ENCODE peak calls at places on chromosomes 7 and 10, in four cellular contexts. One of them, this sample, is unnamed.

GRCh38 chr7:146235210-146235609 is 118.6 kb downstream of the CNTNAP2 start:
- DNase-seq in GM12878: no peak
- DNase-seq in K562: no peak
- DNase-seq in HepG2: no peak
- DNase-seq in this sample: no peak

GRCh38 chr10:16779375-16779774 is 37.8 kb downstream of the RSU1 start:
- DNase-seq in HepG2: no peak
- DNase-seq in GM12878: no peak
- DNase-seq in K562: no peak
- DNase-seq in this sample: no peak

GRCh38 chr7:23680417-23681405 is 712 bp downstream of the FAM221A start:
- DNase-seq in HepG2: no peak
- DNase-seq in GM12878: no peak
- DNase-seq in K562: no peak
- DNase-seq in this sample: peak

GRCh38 chr10:27104919-27105318 is 4.6 kb upstream of the ANKRD26 start:
- DNase-seq in GM12878: no peak
- DNase-seq in HepG2: no peak
- DNase-seq in K562: no peak
- DNase-seq in this sample: no peak

GRCh38 chr7:36999851-37000480 is 275.7 kb upstream of the AOAH start:
- DNase-seq in HepG2: no peak
- DNase-seq in GM12878: no peak
- DNase-seq in K562: no peak
- DNase-seq in this sample: no peak

GRCh38 chr10:33139191-33139646 is 181.2 kb upstream of the ITGB1 start:
- DNase-seq in K562: no peak
- DNase-seq in HepG2: no peak
- DNase-seq in GM12878: no peak
- DNase-seq in this sample: no peak

GRCh38 chr7:39130304-39130703 is 152.6 kb downstream of the POU6F2 start:
- DNase-seq in HepG2: no peak
- DNase-seq in GM12878: no peak
- DNase-seq in K562: no peak
- DNase-seq in this sample: no peak

GRCh38 chr10:131644287-131644686 is 256.5 kb upstream of the PPP2R2D start:
- DNase-seq in HepG2: no peak
- DNase-seq in K562: no peak
- DNase-seq in GM12878: no peak
- DNase-seq in this sample: no peak

GRCh38 chr10:74153123-74153522 is 2.1 kb downstream of the ADK start:
- DNase-seq in GM12878: no peak
- DNase-seq in HepG2: peak
- DNase-seq in K562: peak
- DNase-seq in this sample: no peak

GRCh38 chr10:49293208-49293603 is 5.8 kb upstream of the C10orf71 start:
- DNase-seq in K562: no peak
- DNase-seq in GM12878: no peak
- DNase-seq in HepG2: no peak
- DNase-seq in this sample: no peak

GRCh38 chr10:12380999-12381398 is 31.7 kb downstream of the CAMK1D start:
- DNase-seq in GM12878: no peak
- DNase-seq in HepG2: no peak
- DNase-seq in K562: no peak
- DNase-seq in this sample: no peak

GRCh38 chr10:58438340-58438739 is 53.1 kb downstream of the TFAM start:
- DNase-seq in HepG2: no peak
- DNase-seq in K562: no peak
- DNase-seq in GM12878: no peak
- DNase-seq in this sample: no peak

GRCh38 chr10:19730848-19731247 is 85.4 kb upstream of the PLXDC2 start:
- DNase-seq in HepG2: no peak
- DNase-seq in K562: no peak
- DNase-seq in GM12878: no peak
- DNase-seq in this sample: no peak

GRCh38 chr7:50204576-50204975 is 99.9 kb upstream of the IKZF1 start:
- DNase-seq in HepG2: no peak
- DNase-seq in K562: no peak
- DNase-seq in GM12878: no peak
- DNase-seq in this sample: no peak

GRCh38 chr10:79905322-79906314 is 43.3 kb downstream of the SFTPD start:
- DNase-seq in K562: no peak
- DNase-seq in GM12878: no peak
- DNase-seq in HepG2: no peak
- DNase-seq in this sample: no peak

GRCh38 chr10:29482591-29483421 is 152.0 kb downstream of the SVIL start:
- DNase-seq in K562: no peak
- DNase-seq in HepG2: peak
- DNase-seq in GM12878: no peak
- DNase-seq in this sample: no peak

GRCh38 chr10:60733826-60734225 is 44.5 kb upstream of the CDK1 start:
- DNase-seq in HepG2: no peak
- DNase-seq in GM12878: no peak
- DNase-seq in K562: no peak
- DNase-seq in this sample: no peak

GRCh38 chr10:130739757-130740145 is 571.8 kb downstream of the TCERG1L start:
- DNase-seq in HepG2: no peak
- DNase-seq in K562: no peak
- DNase-seq in GM12878: no peak
- DNase-seq in this sample: no peak

GRCh38 chr7:144960763-144961162 is 124.9 kb upstream of the TPK1 start:
- DNase-seq in GM12878: no peak
- DNase-seq in HepG2: no peak
- DNase-seq in K562: no peak
- DNase-seq in this sample: no peak

GRCh38 chr7:92244803-92245486 is 769 bp downstream of the KRIT1 start:
- DNase-seq in GM12878: no peak
- DNase-seq in K562: no peak
- DNase-seq in HepG2: no peak
- DNase-seq in this sample: no peak

GRCh38 chr7:45145881-45146280 is 11.7 kb upstream of the RAMP3 start:
- DNase-seq in HepG2: no peak
- DNase-seq in K562: no peak
- DNase-seq in GM12878: no peak
- DNase-seq in this sample: no peak

GRCh38 chr7:44119829-44120380 is 3.4 kb downstream of the POLD2 start:
- DNase-seq in GM12878: no peak
- DNase-seq in K562: no peak
- DNase-seq in HepG2: no peak
- DNase-seq in this sample: no peak

GRCh38 chr7:42931447-42931833 is 534 bp downstream of the PSMA2 start:
- DNase-seq in HepG2: no peak
- DNase-seq in K562: no peak
- DNase-seq in GM12878: no peak
- DNase-seq in this sample: no peak

GRCh38 chr7:100896743-100897051 is 1.0 kb upstream of the ACHE start:
- DNase-seq in GM12878: no peak
- DNase-seq in K562: peak
- DNase-seq in HepG2: no peak
- DNase-seq in this sample: no peak

GRCh38 chr7:100895956-100896742 is 461 bp upstream of the ACHE start:
- DNase-seq in K562: peak
- DNase-seq in HepG2: no peak
- DNase-seq in GM12878: no peak
- DNase-seq in this sample: no peak

GRCh38 chr7:100895701-100895955 is at the start of gene ACHE:
- DNase-seq in GM12878: no peak
- DNase-seq in HepG2: no peak
- DNase-seq in K562: no peak
- DNase-seq in this sample: no peak

GRCh38 chr7:100897772-100898454 is 2.2 kb upstream of the ACHE start:
- DNase-seq in GM12878: no peak
- DNase-seq in HepG2: no peak
- DNase-seq in K562: peak
- DNase-seq in this sample: no peak

DNA sequence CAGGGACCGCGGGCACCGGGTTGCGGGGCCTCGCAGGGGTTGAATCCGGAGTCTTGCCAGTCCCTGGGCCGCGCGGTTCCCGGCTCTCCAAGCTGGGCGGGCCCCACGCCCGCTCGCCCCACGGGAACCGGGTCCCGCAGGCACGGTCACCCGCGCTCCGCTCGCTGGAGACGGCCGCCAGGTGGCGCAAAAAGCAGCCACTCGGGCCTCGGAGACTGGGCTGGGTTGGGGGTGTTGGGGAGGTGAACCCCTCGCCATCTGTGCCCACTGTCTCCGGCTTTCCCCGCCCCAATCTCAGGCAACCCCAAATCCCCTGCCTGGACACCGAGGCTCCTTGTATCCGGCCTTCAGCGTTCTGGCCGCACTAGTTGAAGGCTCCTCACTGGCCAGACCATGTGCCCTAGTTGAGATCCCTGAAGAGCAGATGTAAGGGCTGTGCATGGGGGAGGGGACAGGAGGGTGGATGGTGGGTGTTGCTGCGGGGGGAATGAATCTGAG is 1.5 kb upstream of the ACHE start:
- DNase-seq in K562: peak
- DNase-seq in HepG2: no peak
- DNase-seq in GM12878: no peak
- DNase-seq in this sample: peak
- TF ChIP-seq SIN3A in K562: peak
- TF ChIP-seq SIN3A in HepG2: no peak
- TF ChIP-seq SIN3A in GM12878: no peak
- TF ChIP-seq SIN3A in this sample: no peak

DNA sequence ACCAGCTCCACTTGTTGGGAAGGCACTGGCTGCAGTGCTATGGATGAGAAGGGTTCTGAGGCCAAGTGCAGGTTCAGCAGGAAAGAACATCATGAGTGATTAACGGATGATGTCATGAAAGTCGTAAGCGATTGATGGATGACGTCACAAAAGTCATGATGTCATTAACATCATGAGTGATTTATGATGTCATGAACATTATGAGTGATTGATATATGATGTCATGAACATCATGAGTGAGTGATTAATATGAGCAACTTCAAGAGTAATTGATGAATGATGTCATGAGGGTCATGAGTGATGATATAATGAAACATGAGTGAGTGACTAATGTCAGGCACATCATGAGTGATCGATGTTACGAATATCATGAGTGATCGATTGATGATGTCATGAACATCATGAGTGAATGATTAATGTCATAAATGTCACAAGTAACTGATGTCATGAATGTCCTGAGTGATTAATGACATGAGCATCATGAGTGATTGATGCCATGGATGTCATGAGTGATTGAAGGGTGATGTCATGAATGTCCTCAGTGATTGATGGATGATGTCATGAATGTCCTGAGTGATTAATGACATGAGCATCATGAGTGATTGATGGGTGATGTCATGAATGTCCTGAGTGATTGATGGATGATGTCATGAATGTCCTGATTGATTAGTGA is 185.6 kb downstream of the PAXIP1 start:
- DNase-seq in HepG2: no peak
- DNase-seq in GM12878: no peak
- DNase-seq in K562: peak
- DNase-seq in this sample: no peak
- TF ChIP-seq CREB1 in HepG2: peak
- TF ChIP-seq CREB1 in GM12878: peak
- TF ChIP-seq CREB1 in K562: peak
- TF ChIP-seq CREB1 in this sample: peak

DNA sequence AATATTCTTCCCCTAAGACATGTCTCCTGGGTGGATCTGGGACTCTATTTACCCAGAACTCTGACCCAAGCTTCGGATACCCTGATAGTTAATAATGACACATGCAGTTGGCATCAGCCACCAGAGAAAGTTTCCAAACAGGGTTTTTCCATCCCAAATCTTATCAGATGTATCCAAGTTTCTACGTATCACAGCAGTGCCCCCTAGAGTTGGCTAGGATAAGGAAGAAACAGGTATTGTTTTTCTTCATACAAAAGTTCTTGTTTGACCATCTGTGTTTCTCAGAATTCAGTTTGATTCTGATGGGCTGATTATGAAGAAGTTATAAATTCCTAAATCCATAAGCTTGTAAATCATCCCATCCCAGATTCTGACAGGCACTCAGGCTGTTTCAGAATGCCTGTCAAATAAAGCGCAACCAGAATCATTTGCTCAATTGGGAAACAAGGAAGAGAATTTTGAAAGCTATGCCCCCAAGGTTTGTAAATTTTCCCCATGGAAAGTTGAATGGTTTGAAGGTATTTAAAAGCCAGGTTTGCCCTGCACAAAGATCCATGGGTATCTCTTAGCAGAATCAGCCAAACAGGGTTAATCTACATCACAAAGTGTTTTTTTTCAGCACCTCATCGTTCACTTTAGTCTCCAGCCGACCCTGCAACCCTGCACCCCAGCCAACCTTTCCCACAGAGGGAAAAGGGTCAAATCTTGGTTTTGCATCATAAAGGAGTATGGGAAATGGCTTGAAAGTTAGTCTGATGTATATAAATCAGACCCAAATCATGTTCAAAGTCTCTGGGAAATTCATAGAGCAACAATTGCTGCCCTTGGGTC is 47.4 kb downstream of the NRAP start:
- DNase-seq in GM12878: no peak
- DNase-seq in HepG2: peak
- DNase-seq in K562: peak
- DNase-seq in this sample: no peak
- TF ChIP-seq ATF3 in GM12878: no peak
- TF ChIP-seq ATF3 in HepG2: no peak
- TF ChIP-seq ATF3 in K562: no peak
- TF ChIP-seq ATF3 in this sample: no peak

DNA sequence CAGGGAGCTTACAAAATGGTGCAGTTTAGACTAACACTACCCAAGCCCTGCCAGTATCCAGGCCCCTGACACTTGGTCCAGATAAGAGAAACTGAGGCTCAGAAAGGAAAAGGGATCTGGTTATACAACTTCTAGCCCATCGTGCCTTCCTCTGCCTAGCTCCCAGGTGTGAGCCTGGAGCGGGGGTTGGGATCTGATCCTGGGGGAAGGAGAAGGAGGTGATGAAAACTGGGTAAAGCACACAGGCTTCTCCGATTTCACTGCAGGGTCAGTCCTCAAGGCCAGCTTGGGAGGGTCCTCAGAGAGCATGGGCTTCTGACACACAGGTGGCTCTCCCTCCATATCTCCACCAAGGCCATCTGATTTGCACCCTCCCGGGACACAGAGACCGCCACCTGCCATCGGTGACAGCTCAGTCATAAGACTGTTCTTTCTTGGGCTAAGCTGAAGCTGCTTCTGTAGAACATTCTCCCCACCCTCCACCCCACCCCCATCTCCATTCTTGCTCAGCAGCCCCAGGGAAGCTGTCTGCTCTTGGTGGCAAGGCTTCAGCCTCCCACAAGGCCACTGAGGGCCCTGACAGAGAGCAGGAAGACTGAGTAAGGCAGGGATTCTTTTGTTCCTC is 16.4 kb downstream of the SRRM3 start:
- DNase-seq in K562: no peak
- DNase-seq in HepG2: no peak
- DNase-seq in GM12878: no peak
- DNase-seq in this sample: no peak
- TF ChIP-seq SIN3A in K562: no peak
- TF ChIP-seq SIN3A in HepG2: no peak
- TF ChIP-seq SIN3A in GM12878: no peak
- TF ChIP-seq SIN3A in this sample: no peak